ENCODE peak calls at places on chromosomes 16 and 17, in nine cellular contexts. One of them, this sample, is unnamed.

GRCh38 chr17:1743094-1743452 is 402 bp downstream of the SERPINF2 start:
- DNase-seq in prostate gland: no peak
- DNase-seq in heart left ventricle: no peak
- DNase-seq in IMR-90: no peak
- DNase-seq in uterus: no peak
- DNase-seq in testis: no peak
- DNase-seq in sigmoid colon: no peak
- DNase-seq in stomach: no peak
- DNase-seq in transverse colon: no peak
- DNase-seq in this sample: no peak

GRCh38 chr16:85082553-85083050 is 29.7 kb downstream of the CIBAR2 start:
- DNase-seq in heart left ventricle: no peak
- DNase-seq in sigmoid colon: no peak
- DNase-seq in testis: no peak
- DNase-seq in stomach: no peak
- DNase-seq in transverse colon: peak; percentile 56
- DNase-seq in uterus: no peak
- DNase-seq in IMR-90: no peak
- DNase-seq in prostate gland: no peak
- DNase-seq in this sample: peak; percentile 82

GRCh38 chr16:2981177-2981898 is 1.1 kb upstream of the PKMYT1 start:
- DNase-seq in uterus: no peak
- DNase-seq in prostate gland: no peak
- DNase-seq in IMR-90: no peak
- DNase-seq in heart left ventricle: peak; percentile 42
- DNase-seq in transverse colon: no peak
- DNase-seq in sigmoid colon: no peak
- DNase-seq in testis: peak; percentile 64
- DNase-seq in stomach: no peak
- DNase-seq in this sample: no peak

GRCh38 chr17:78159575-78160158 is 8.7 kb upstream of the SYNGR2 start:
- DNase-seq in IMR-90: peak; percentile 89
- DNase-seq in sigmoid colon: no peak
- DNase-seq in stomach: no peak
- DNase-seq in transverse colon: no peak
- DNase-seq in testis: no peak
- DNase-seq in prostate gland: peak; percentile 68
- DNase-seq in heart left ventricle: no peak
- DNase-seq in uterus: no peak
- DNase-seq in this sample: no peak

GRCh38 chr16:75251280-75252048 is at the start of gene BCAR1:
- DNase-seq in testis: peak; percentile 93
- DNase-seq in IMR-90: peak; percentile 93
- DNase-seq in heart left ventricle: peak; percentile 95
- DNase-seq in prostate gland: peak; percentile 88
- DNase-seq in uterus: peak; percentile 87
- DNase-seq in stomach: peak; percentile 93
- DNase-seq in transverse colon: peak; percentile 88
- DNase-seq in sigmoid colon: peak; percentile 94
- DNase-seq in this sample: peak; percentile 65

GRCh38 chr17:12917401-12917800 is 100.4 kb downstream of the ELAC2 start:
- DNase-seq in uterus: no peak
- DNase-seq in heart left ventricle: no peak
- DNase-seq in stomach: no peak
- DNase-seq in testis: no peak
- DNase-seq in IMR-90: no peak
- DNase-seq in prostate gland: no peak
- DNase-seq in transverse colon: no peak
- DNase-seq in sigmoid colon: no peak
- DNase-seq in this sample: no peak

GRCh38 chr16:87626401-87626800 is 24.1 kb downstream of the JPH3 start:
- DNase-seq in sigmoid colon: no peak
- DNase-seq in prostate gland: no peak
- DNase-seq in stomach: no peak
- DNase-seq in IMR-90: no peak
- DNase-seq in heart left ventricle: no peak
- DNase-seq in transverse colon: no peak
- DNase-seq in testis: no peak
- DNase-seq in uterus: no peak
- DNase-seq in this sample: no peak

GRCh38 chr17:56939869-56940484 is 20.9 kb downstream of the COIL start:
- DNase-seq in transverse colon: no peak
- DNase-seq in stomach: no peak
- DNase-seq in testis: no peak
- DNase-seq in IMR-90: peak; percentile 62
- DNase-seq in prostate gland: no peak
- DNase-seq in sigmoid colon: no peak
- DNase-seq in heart left ventricle: no peak
- DNase-seq in uterus: no peak
- DNase-seq in this sample: no peak

DNA sequence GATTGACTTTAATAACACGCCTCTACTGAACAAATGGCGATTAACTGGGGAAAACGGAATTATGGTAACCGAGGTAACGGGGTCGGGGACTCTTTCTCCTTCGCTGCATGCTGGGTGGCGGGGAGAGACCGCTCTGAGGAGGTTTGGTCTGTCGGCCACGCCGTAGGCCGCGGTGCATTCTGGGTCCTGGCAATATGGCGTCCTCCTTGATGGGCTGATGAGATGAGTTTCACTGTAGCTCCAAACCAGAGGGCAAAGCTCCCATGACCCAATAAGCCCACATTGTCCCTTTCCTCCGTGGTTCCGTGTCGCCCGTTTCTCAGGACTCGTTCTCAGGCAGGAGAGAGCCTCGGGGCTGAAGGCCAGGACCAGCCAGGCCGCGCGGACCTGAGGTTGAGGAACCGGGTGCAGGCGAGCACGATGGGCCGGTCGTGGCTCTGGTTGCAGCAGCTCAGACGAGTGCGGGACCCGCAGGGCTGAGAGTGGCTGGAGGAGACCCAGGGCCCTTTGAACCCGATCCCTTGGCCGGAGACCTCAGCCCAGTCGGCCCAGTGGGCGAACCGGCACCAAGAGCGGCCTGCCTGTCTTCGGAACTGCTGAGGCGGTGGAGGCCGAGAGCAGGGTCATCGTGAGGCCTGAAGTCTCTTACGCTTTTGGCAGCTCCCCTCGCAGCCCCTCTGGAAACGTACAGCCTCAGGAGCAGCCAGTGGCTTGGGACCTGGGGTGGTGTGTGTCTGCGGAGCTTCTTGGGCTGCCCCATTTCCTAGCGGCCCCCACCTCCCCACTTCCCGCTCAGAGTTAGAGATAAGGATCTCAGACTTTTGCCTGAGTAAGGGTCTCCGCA is at the start of gene RPTOR:
- DNase-seq in sigmoid colon: peak; percentile 93
- DNase-seq in uterus: peak; percentile 86
- DNase-seq in testis: peak; percentile 96
- DNase-seq in IMR-90: peak; percentile 89
- DNase-seq in transverse colon: peak; percentile 94
- DNase-seq in stomach: peak; percentile 90
- DNase-seq in prostate gland: peak; percentile 87
- DNase-seq in heart left ventricle: peak; percentile 90
- DNase-seq in this sample: peak; percentile 97
- TF ChIP-seq POLR2A in sigmoid colon: no peak
- TF ChIP-seq POLR2A in uterus: no peak
- TF ChIP-seq POLR2A in testis: no peak
- TF ChIP-seq POLR2A in IMR-90: peak; percentile 91
- TF ChIP-seq POLR2A in transverse colon: peak; percentile 35
- TF ChIP-seq POLR2A in stomach: no peak
- TF ChIP-seq POLR2A in prostate gland: peak; percentile 13
- TF ChIP-seq POLR2A in heart left ventricle: no peak
- TF ChIP-seq POLR2A in this sample: no peak

DNA sequence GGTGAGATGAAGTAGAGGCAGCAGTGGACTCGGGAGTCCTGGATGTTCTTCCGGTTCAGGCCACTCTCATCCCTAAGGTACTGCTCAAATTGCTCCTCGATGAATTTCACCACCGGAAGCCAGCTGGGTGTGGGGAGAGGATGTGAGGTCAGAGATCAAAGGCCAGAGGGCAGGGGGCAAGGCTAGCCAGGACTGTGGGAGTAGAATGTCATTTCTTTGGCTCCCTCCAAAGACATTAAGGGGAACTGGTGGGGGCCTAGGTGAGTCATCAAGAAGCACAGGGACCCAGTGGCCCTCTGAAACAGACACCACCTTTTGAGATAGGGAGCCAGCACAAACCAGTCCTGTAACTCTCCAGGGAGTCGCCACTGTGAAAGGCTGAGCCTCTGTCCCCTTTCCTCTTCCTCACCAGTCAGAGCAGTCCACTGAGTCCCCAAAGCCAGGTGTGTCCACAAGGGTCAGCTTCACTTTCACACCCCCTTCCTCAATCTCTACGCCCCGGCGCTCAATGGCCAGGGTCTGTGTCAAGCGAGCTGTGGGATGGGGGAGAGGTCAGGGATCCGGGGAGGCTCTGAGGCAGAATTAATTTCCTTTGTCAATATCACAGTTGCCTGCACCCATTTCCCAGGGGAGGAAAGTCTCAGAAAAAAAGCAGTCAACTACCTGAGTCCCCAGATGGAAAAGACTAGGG is 865 bp downstream of the SEPTIN1 start:
- DNase-seq in heart left ventricle: peak; percentile 31
- DNase-seq in prostate gland: no peak
- DNase-seq in transverse colon: no peak
- DNase-seq in testis: no peak
- DNase-seq in uterus: no peak
- DNase-seq in sigmoid colon: no peak
- DNase-seq in stomach: no peak
- DNase-seq in IMR-90: no peak
- DNase-seq in this sample: no peak
- TF ChIP-seq CTCF in heart left ventricle: no peak
- TF ChIP-seq CTCF in prostate gland: no peak
- TF ChIP-seq CTCF in transverse colon: no peak
- TF ChIP-seq CTCF in testis: no peak
- TF ChIP-seq CTCF in uterus: no peak
- TF ChIP-seq CTCF in sigmoid colon: no peak
- TF ChIP-seq CTCF in stomach: no peak
- TF ChIP-seq CTCF in IMR-90: no peak
- TF ChIP-seq CTCF in this sample: no peak

GRCh38 chr16:81823111-81823510 is 44.0 kb downstream of the PLCG2 start:
- DNase-seq in IMR-90: no peak
- DNase-seq in uterus: no peak
- DNase-seq in prostate gland: no peak
- DNase-seq in transverse colon: peak; percentile 73
- DNase-seq in stomach: peak; percentile 39
- DNase-seq in sigmoid colon: no peak
- DNase-seq in heart left ventricle: peak; percentile 48
- DNase-seq in testis: no peak
- DNase-seq in this sample: no peak

GRCh38 chr16:81817789-81818304 is 38.8 kb downstream of the PLCG2 start:
- DNase-seq in prostate gland: no peak
- DNase-seq in stomach: peak; percentile 34
- DNase-seq in transverse colon: peak; percentile 47
- DNase-seq in heart left ventricle: no peak
- DNase-seq in testis: no peak
- DNase-seq in sigmoid colon: no peak
- DNase-seq in IMR-90: no peak
- DNase-seq in uterus: no peak
- DNase-seq in this sample: no peak

GRCh38 chr16:81818514-81819304 is 39.6 kb downstream of the PLCG2 start:
- DNase-seq in prostate gland: no peak
- DNase-seq in sigmoid colon: no peak
- DNase-seq in transverse colon: no peak
- DNase-seq in stomach: no peak
- DNase-seq in uterus: no peak
- DNase-seq in IMR-90: no peak
- DNase-seq in testis: no peak
- DNase-seq in heart left ventricle: no peak
- DNase-seq in this sample: no peak

GRCh38 chr16:81823734-81824133 is 44.6 kb downstream of the PLCG2 start:
- DNase-seq in transverse colon: no peak
- DNase-seq in heart left ventricle: no peak
- DNase-seq in stomach: no peak
- DNase-seq in sigmoid colon: no peak
- DNase-seq in testis: no peak
- DNase-seq in IMR-90: no peak
- DNase-seq in prostate gland: no peak
- DNase-seq in uterus: no peak
- DNase-seq in this sample: no peak

GRCh38 chr16:81821422-81822128 is 42.5 kb downstream of the PLCG2 start:
- DNase-seq in heart left ventricle: no peak
- DNase-seq in transverse colon: peak; percentile 33
- DNase-seq in prostate gland: no peak
- DNase-seq in testis: no peak
- DNase-seq in uterus: no peak
- DNase-seq in IMR-90: no peak
- DNase-seq in sigmoid colon: no peak
- DNase-seq in stomach: no peak
- DNase-seq in this sample: no peak
- TF ChIP-seq POLR2A in heart left ventricle: no peak
- TF ChIP-seq POLR2A in transverse colon: no peak
- TF ChIP-seq POLR2A in prostate gland: no peak
- TF ChIP-seq POLR2A in testis: no peak
- TF ChIP-seq POLR2A in uterus: no peak
- TF ChIP-seq POLR2A in IMR-90: no peak
- TF ChIP-seq POLR2A in sigmoid colon: no peak
- TF ChIP-seq POLR2A in stomach: no peak
- TF ChIP-seq POLR2A in this sample: no peak

GRCh38 chr17:34171245-34171818 is 83.8 kb upstream of the CCL2 start:
- DNase-seq in transverse colon: peak; percentile 54
- DNase-seq in uterus: peak; percentile 28
- DNase-seq in prostate gland: peak; percentile 34
- DNase-seq in IMR-90: peak; percentile 53
- DNase-seq in testis: peak; percentile 76
- DNase-seq in stomach: peak; percentile 63
- DNase-seq in heart left ventricle: peak; percentile 52
- DNase-seq in sigmoid colon: no peak
- DNase-seq in this sample: peak; percentile 88

GRCh38 chr17:34177642-34178041 is 77.4 kb upstream of the CCL2 start:
- DNase-seq in testis: no peak
- DNase-seq in stomach: no peak
- DNase-seq in IMR-90: peak; percentile 83
- DNase-seq in heart left ventricle: no peak
- DNase-seq in sigmoid colon: no peak
- DNase-seq in transverse colon: no peak
- DNase-seq in prostate gland: no peak
- DNase-seq in uterus: no peak
- DNase-seq in this sample: no peak

GRCh38 chr17:34173221-34173620 is 81.9 kb upstream of the CCL2 start:
- DNase-seq in prostate gland: no peak
- DNase-seq in sigmoid colon: no peak
- DNase-seq in testis: no peak
- DNase-seq in IMR-90: peak; percentile 83
- DNase-seq in transverse colon: no peak
- DNase-seq in uterus: no peak
- DNase-seq in heart left ventricle: no peak
- DNase-seq in stomach: no peak
- DNase-seq in this sample: no peak

GRCh38 chr17:34178047-34178446 is 77.0 kb upstream of the CCL2 start:
- DNase-seq in heart left ventricle: no peak
- DNase-seq in IMR-90: peak; percentile 21
- DNase-seq in transverse colon: no peak
- DNase-seq in sigmoid colon: no peak
- DNase-seq in uterus: no peak
- DNase-seq in prostate gland: no peak
- DNase-seq in testis: no peak
- DNase-seq in stomach: no peak
- DNase-seq in this sample: no peak

DNA sequence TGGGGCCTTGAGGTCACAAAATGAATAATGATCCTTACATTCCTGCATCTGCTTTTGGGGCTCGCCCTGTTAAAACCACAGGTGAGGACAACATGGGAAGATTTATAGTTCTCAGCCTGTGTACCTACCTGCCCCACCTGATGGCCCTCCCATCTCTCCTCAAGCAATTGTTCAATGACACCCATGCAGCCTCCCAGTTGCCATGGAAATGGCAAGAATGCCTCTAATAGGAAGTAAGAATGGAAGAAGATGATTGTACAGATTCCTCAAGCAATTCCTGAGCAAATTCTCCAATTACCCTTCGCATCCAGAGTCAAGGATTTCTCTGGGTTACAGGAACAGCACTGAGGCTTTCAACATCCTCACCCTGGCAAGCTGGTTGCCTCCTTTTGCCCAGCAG is 78.6 kb upstream of the CCL2 start:
- DNase-seq in testis: no peak
- DNase-seq in stomach: no peak
- DNase-seq in sigmoid colon: no peak
- DNase-seq in IMR-90: no peak
- DNase-seq in uterus: no peak
- DNase-seq in prostate gland: no peak
- DNase-seq in transverse colon: no peak
- DNase-seq in heart left ventricle: no peak
- DNase-seq in this sample: no peak
- TF ChIP-seq CTCF in testis: no peak
- TF ChIP-seq CTCF in stomach: no peak
- TF ChIP-seq CTCF in sigmoid colon: no peak
- TF ChIP-seq CTCF in IMR-90: no peak
- TF ChIP-seq CTCF in uterus: no peak
- TF ChIP-seq CTCF in prostate gland: no peak
- TF ChIP-seq CTCF in transverse colon: no peak
- TF ChIP-seq CTCF in heart left ventricle: no peak
- TF ChIP-seq CTCF in this sample: no peak